ENCODE peak calls at places on chromosome 22, in four cellular contexts. S, F, J and B are unnamed samples.

GRCh38 chr22:36730176-36730858 is 26.8 kb upstream of the CACNG2 start:
- DNase-seq in S (no peak), F (no peak), J (no peak), B (no peak)

GRCh38 chr22:45630436-45630835 is 41.2 kb upstream of the ATXN10 start:
- DNase-seq in S (no peak), F (no peak), J (no peak), B (no peak)

GRCh38 chr22:43395296-43395695 is 16.5 kb upstream of the MPPED1 start:
- DNase-seq in S (no peak), F (no peak), J (no peak), B (no peak)

GRCh38 chr22:19063581-19064353 is 58.4 kb downstream of the DGCR2 start:
- DNase-seq in S (no peak), F (no peak), J (no peak), B (no peak)

GRCh38 chr22:47196881-47197701 is 434.6 kb downstream of the TBC1D22A start:
- DNase-seq in S (no peak), F (no peak), J (no peak), B (no peak)

GRCh38 chr22:33065230-33065629 is 7.0 kb upstream of the SYN3 start:
- DNase-seq in S (no peak), F (no peak), J (no peak), B (no peak)

GRCh38 chr22:44410396-44411056 is 87.5 kb downstream of the RTL6 start:
- DNase-seq in S (no peak), F (no peak), J (no peak), B (no peak)

GRCh38 chr22:26851125-26851524 is 193.7 kb downstream of the MIAT start:
- DNase-seq in S (peak), F (no peak), J (no peak), B (no peak)

GRCh38 chr22:46568102-46568809 is 30.8 kb upstream of the CELSR1 start:
- DNase-seq in S (no peak), F (no peak), J (no peak), B (no peak)

GRCh38 chr22:38657248-38657909 is 941 bp downstream of the CBY1 start:
- DNase-seq in S (peak), F (no peak), J (no peak), B (peak)

GRCh38 chr22:28594784-28595324 is 84.8 kb downstream of the TTC28 start:
- DNase-seq in S (no peak), F (peak), J (peak), B (peak)

GRCh38 chr22:32695451-32695891 is 106.0 kb upstream of the TIMP3 start:
- DNase-seq in S (no peak), F (no peak), J (peak), B (peak)

GRCh38 chr22:38239101-38239761 is 33.6 kb downstream of the TMEM184B start:
- DNase-seq in S (no peak), F (no peak), J (peak), B (peak)

GRCh38 chr22:20787223-20787622 is 13.3 kb downstream of the SERPIND1 start:
- DNase-seq in S (no peak), F (no peak), J (no peak), B (no peak)

GRCh38 chr22:20203142-20204099 is 52.6 kb upstream of the CCDC188 start:
- DNase-seq in S (peak), F (peak), J (peak), B (peak)

GRCh38 chr22:49260681-49261580 is 566.7 kb downstream of the BRD1 start:
- DNase-seq in S (no peak), F (no peak), J (no peak), B (no peak)

GRCh38 chr22:48357961-48358360 is 1469.7 kb downstream of the BRD1 start:
- DNase-seq in S (no peak), F (no peak), J (no peak), B (no peak)

GRCh38 chr22:28034760-28035401 is 115.8 kb upstream of the PITPNB start:
- DNase-seq in S (no peak), F (no peak), J (peak), B (peak)

GRCh38 chr22:30245985-30246901 is at the start of gene LIF:
- DNase-seq in S (peak), F (no peak), J (peak), B (peak)

GRCh38 chr22:38882480-38882879 is 10.5 kb upstream of the CBX6 start:
- DNase-seq in S (no peak), F (no peak), J (peak), B (no peak)

GRCh38 chr22:37335819-37336199 is 53.5 kb downstream of the CYTH4 start:
- DNase-seq in S (no peak), F (no peak), J (no peak), B (no peak)

GRCh38 chr22:47014636-47014930 is 252.1 kb downstream of the TBC1D22A start:
- DNase-seq in S (no peak), F (no peak), J (no peak), B (no peak)

GRCh38 chr22:48944756-48945620 is 882.7 kb downstream of the BRD1 start:
- DNase-seq in S (peak), F (no peak), J (no peak), B (no peak)

GRCh38 chr22:36339171-36340065 is 48.3 kb downstream of the MYH9 start:
- DNase-seq in S (no peak), F (no peak), J (peak), B (peak)

GRCh38 chr22:39529487-39529851 is 3.1 kb downstream of the RPS19BP1 start:
- DNase-seq in S (no peak), F (no peak), J (no peak), B (no peak)

GRCh38 chr22:27747396-27748256 is 53.9 kb downstream of the MN1 start:
- DNase-seq in S (no peak), F (no peak), J (no peak), B (no peak)

GRCh38 chr22:42856865-42857704 is at the start of gene ARFGAP3:
- DNase-seq in S (peak), F (peak), J (peak), B (peak)

GRCh38 chr22:29481265-29482000 is 1.4 kb downstream of the NEFH start:
- DNase-seq in S (peak), F (no peak), J (no peak), B (no peak)

GRCh38 chr22:43226368-43226979 is 39.5 kb upstream of the TTLL12 start:
- DNase-seq in S (peak), F (peak), J (peak), B (peak)

GRCh38 chr22:19871023-19871844 is 16.6 kb upstream of the GNB1L start:
- DNase-seq in S (peak), F (no peak), J (no peak), B (no peak)

GRCh38 chr22:46203590-46203980 is 46.5 kb downstream of the CDPF1 start:
- DNase-seq in S (no peak), F (no peak), J (no peak), B (no peak)

GRCh38 chr22:47276219-47276843 is 513.9 kb downstream of the TBC1D22A start:
- DNase-seq in S (no peak), F (no peak), J (no peak), B (no peak)

GRCh38 chr22:25706197-25706596 is 35.8 kb upstream of the MYO18B start:
- DNase-seq in S (no peak), F (no peak), J (no peak), B (no peak)

GRCh38 chr22:26321469-26321913 is 107.6 kb upstream of the ASPHD2 start:
- DNase-seq in S (no peak), F (no peak), J (peak), B (peak)

GRCh38 chr22:44091751-44092150 is 67.6 kb downstream of the PARVB start:
- DNase-seq in S (no peak), F (no peak), J (no peak), B (no peak)

GRCh38 chr22:43533656-43534428 is 122.0 kb downstream of the MPPED1 start:
- DNase-seq in S (no peak), F (no peak), J (no peak), B (no peak)

GRCh38 chr22:49052023-49052538 is 775.6 kb downstream of the BRD1 start:
- DNase-seq in S (no peak), F (no peak), J (no peak), B (no peak)

GRCh38 chr22:18023509-18024275 is 669 bp downstream of the MICAL3 start:
- DNase-seq in S (peak), F (peak), J (peak), B (peak)

GRCh38 chr22:18022851-18023250 is 1.5 kb downstream of the MICAL3 start:
- DNase-seq in S (no peak), F (no peak), J (no peak), B (no peak)

GRCh38 chr22:18024956-18025720 is 777 bp upstream of the MICAL3 start:
- DNase-seq in S (no peak), F (no peak), J (no peak), B (no peak)

GRCh38 chr22:18024276-18024939 is at the start of gene MICAL3:
- DNase-seq in S (peak), F (peak), J (peak), B (peak)

GRCh38 chr22:18021431-18021830 is 2.9 kb downstream of the MICAL3 start:
- DNase-seq in S (no peak), F (no peak), J (no peak), B (no peak)
- H2AFZ ChIP-seq in S (no peak), F (no peak), J (no peak), B (no peak)

DNA sequence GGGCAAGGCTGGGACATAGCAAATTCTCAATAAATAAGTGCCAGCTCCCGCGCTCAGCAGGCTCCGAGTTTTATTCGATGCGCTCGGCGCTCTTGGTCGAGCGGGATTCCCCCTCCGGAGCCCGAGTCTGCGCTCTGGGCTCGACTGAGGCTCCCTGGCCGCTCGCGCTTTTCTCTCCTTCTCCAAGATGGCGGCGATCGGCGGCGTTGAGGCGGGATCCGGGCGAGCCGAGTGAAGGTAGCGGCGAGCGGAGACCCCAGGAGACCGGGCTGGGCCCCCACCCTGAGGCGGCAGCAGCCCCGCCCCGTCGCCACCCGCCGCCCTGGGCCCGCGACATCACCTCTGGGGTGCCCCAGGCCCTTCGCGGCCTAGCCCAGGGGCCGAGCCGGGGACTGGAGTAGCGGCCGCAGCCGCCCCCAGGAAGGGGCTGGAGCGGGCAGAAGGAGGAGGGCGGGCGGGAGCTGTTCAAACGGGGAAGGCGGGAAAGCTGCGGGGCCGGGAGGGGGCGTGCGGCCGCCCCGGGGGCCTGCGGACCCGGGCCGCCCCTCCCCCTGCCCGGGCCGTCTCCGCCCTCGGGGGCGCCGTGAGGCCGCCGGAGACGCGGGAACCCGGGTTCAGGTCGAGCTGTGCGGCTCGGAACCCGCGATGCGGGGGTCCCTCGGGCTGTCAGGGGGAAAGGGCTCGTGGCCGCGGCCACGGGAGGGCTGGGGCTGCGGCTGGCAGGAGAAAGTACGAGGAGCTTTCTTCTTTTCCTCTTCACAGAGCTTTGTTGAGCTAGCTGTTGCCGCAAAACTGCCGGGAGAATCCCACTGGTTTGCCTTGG is at the start of gene HMGXB4:
- DNase-seq in S (peak), F (peak), J (peak), B (peak)
- H2BK15ac ChIP-seq in S (no peak), F (no peak), J (no peak), B (no peak)

DNA sequence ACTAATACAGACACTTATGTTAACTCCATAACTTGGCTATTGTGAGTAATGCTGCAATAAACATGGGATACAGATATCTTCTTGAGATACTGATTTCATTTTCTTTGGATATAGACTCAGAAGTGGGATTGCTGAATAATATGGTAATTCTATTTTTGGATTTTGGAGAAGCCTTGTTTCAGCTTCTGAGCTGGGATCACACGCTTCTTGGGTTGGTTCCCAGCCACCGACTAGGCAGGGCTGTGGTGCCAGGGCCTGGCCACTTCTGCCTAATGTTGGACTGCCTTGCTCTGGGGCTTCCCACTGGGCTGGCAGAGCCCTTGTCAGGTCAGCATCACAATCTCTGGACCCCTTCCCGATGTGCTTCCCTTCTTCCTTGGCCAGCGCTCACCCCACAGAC is 14.0 kb upstream of the MCHR1 start:
- DNase-seq in S (no peak), F (no peak), J (peak), B (peak)
- H2AFZ ChIP-seq in S (no peak), F (no peak), J (peak), B (no peak)

DNA sequence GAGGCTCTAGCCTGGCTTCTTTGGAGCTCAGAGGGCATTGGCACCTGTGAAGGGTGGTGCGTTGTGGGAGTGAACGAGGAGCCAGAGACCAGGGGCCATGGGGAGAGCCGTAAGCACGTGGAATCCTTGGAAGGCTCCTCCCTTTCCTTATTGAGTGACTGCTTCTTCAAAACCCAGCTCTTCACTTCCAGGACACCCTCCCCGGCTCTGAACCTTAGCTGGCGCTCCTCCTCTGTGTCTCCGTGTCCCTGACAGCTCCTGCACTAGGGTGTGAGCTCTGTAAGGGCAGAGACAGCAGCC is 26.3 kb downstream of the POLR3H start:
- DNase-seq in S (no peak), F (no peak), J (no peak), B (no peak)
- H2BK15ac ChIP-seq in S (no peak), F (no peak), J (no peak), B (no peak)

GRCh38 chr22:50731811-50732624 is 6.0 kb upstream of the ACR start:
- DNase-seq in S (peak), F (no peak), J (peak), B (peak)

GRCh38 chr22:50730013-50730891 is 7.8 kb upstream of the ACR start:
- DNase-seq in S (peak), F (no peak), J (no peak), B (no peak)

GRCh38 chr22:50732681-50733080 is 5.3 kb upstream of the ACR start:
- DNase-seq in S (peak), F (no peak), J (no peak), B (no peak)

GRCh38 chr22:50729391-50730012 is 8.5 kb upstream of the ACR start:
- DNase-seq in S (no peak), F (no peak), J (no peak), B (no peak)

GRCh38 chr22:50730941-50731661 is 6.9 kb upstream of the ACR start:
- DNase-seq in S (peak), F (no peak), J (no peak), B (no peak)
- H2AFZ ChIP-seq in S (no peak), F (no peak), J (no peak), B (no peak)

GRCh38 chr22:23752750-23753149 is 1.5 kb downstream of the VPREB3 start:
- DNase-seq in S (no peak), F (no peak), J (no peak), B (no peak)
- H2BK15ac ChIP-seq in S (no peak), F (no peak), J (no peak), B (no peak)

DNA sequence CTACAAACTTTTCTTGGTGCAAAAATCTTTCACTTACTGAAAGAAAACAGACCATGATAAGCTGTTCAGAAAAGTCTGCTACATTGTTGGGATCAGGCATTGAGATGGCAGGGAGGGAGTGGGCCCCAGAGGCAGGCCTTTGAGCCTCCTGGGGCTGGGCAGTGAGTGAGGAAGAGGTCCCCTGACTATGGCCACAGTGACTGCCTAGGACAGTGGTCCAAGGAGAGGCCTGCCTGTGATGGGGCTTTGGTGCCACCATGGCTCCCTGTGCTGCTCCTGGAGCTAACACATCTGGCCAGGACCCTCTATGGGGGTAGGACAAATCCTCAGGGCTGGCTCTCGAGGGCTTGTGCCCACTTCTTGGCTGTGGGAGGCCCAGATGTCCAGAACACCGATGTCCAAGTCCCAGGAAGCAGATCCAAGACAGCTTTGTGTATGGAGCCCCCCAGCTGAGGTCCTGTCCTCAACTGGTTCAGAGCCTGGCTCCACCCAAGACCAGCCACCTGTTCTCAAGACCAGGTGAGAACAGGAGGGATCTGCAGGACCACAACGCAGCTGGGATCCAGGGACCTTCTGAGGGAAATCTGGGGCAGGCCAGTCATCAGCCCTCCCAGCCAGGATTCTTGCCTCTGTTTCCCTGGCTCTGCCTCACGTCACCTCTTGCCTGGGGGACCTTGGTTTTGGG is 36.9 kb downstream of the PPM1F start:
- DNase-seq in S (no peak), F (no peak), J (no peak), B (no peak)
- H2AFZ ChIP-seq in S (no peak), F (no peak), J (no peak), B (no peak)

GRCh38 chr22:41381329-41382097 is at the start of gene TEF:
- DNase-seq in S (peak), F (peak), J (peak), B (peak)
- H2BK15ac ChIP-seq in S (no peak), F (peak), J (peak), B (peak)